ENCODE peak calls at places on chromosomes 5 and 9, in four cellular contexts. N is GM23248, R is astrocyte of the cerebellum, E is left colon. O is an unnamed sample.

GRCh38 chr5:113601423-113601822 is 87.9 kb downstream of the YTHDC2 start:
- DNase-seq in R (no peak), N (no peak), E (no peak), O (no peak)

GRCh38 chr5:6633469-6634326 is 458 bp downstream of the SRD5A1 start:
- DNase-seq in N (peak; percentile 80), R (no peak), E (peak; percentile 33), O (peak; percentile 75)

GRCh38 chr9:79799691-79800345 is 228.1 kb downstream of the TLE4 start:
- DNase-seq in R (peak; percentile 81), E (no peak), N (no peak), O (peak; percentile 82)

GRCh38 chr5:74660146-74660545 is 19.6 kb upstream of the ENC1 start:
- DNase-seq in R (no peak), N (peak; percentile 61), E (no peak), O (no peak)

GRCh38 chr9:38227061-38227540 is 158.1 kb upstream of the SHB start:
- DNase-seq in N (peak; percentile 83), E (peak; percentile 36), R (peak; percentile 26), O (peak; percentile 87)

GRCh38 chr9:37902804-37903580 is 935 bp downstream of the SLC25A51 start:
- DNase-seq in R (no peak), N (peak; percentile 76), E (no peak), O (no peak)

GRCh38 chr9:92176068-92176799 is 61.0 kb upstream of the SPTLC1 start:
- DNase-seq in N (peak; percentile 32), R (no peak), E (no peak), O (no peak)

GRCh38 chr9:123669355-123669754 is 260.6 kb downstream of the DENND1A start:
- DNase-seq in E (no peak), N (no peak), R (no peak), O (peak; percentile 42)

GRCh38 chr5:2903451-2904395 is 152.2 kb upstream of the IRX2 start:
- DNase-seq in R (no peak), N (no peak), E (no peak), O (no peak)

O was measured in astrocyte of the hippocampus.